ENCODE peak calls at places on chromosome 1, in ten cellular contexts. O, U, I, A, B, F, N, T, X and R are unnamed samples. For H3K4me1, the result is how much of the 10 kb centered on the place peaks cover.

GRCh38 chr1:172024516-172024915 is 183.2 kb downstream of the DNM3 start:
- DNase-seq in O (no peak), U (no peak), I (no peak), A (no peak), B (no peak), F (no peak), N (no peak), T (no peak), X (no peak), R (no peak)

GRCh38 chr1:119747451-119747850 is 21.3 kb downstream of the HMGCS2 start:
- DNase-seq in O (no peak), U (no peak), I (no peak), A (no peak), B (no peak), F (no peak), N (no peak), T (no peak), X (no peak), R (no peak)

GRCh38 chr1:33713058-33713877 is 150.6 kb upstream of the HMGB4 start:
- DNase-seq in O (no peak), U (peak), I (no peak), A (no peak), B (no peak), F (no peak), N (no peak), T (no peak), X (no peak), R (peak)

GRCh38 chr1:205961970-205962820 is 18.9 kb upstream of the SLC26A9 start:
- DNase-seq in O (no peak), U (no peak), I (no peak), A (no peak), B (no peak), F (no peak), N (no peak), T (no peak), X (no peak), R (no peak)

GRCh38 chr1:8211620-8212442 is 106.1 kb upstream of the SLC45A1 start:
- DNase-seq in O (peak), U (no peak), I (peak), A (peak), B (no peak), F (no peak), N (no peak), T (no peak), X (peak), R (no peak)

GRCh38 chr1:58573705-58574591 is 3.1 kb downstream of the TACSTD2 start:
- DNase-seq in O (no peak), U (no peak), I (no peak), A (no peak), B (no peak), F (peak), N (no peak), T (no peak), X (peak), R (no peak)

GRCh38 chr1:165893507-165893906 is 66.1 kb downstream of the UCK2 start:
- DNase-seq in O (no peak), U (no peak), I (no peak), A (no peak), B (no peak), F (no peak), N (no peak), T (no peak), X (no peak), R (no peak)

GRCh38 chr1:98104285-98104684 is 183.5 kb upstream of the DPYD start:
- DNase-seq in O (no peak), U (no peak), I (no peak), A (no peak), B (no peak), F (no peak), N (no peak), T (no peak), X (no peak), R (no peak)

GRCh38 chr1:89525169-89525855 is 683 bp downstream of the LRRC8B start:
- DNase-seq in O (peak), U (peak), I (no peak), A (no peak), B (no peak), F (peak), N (peak), T (peak), X (peak), R (no peak)

GRCh38 chr1:208929575-208929974 is 653.9 kb upstream of the CAMK1G start:
- DNase-seq in O (no peak), U (no peak), I (no peak), A (no peak), B (no peak), F (no peak), N (no peak), T (no peak), X (no peak), R (peak)

GRCh38 chr1:85933901-85934300 is 222.7 kb downstream of the COL24A1 start:
- DNase-seq in O (no peak), U (no peak), I (no peak), A (no peak), B (no peak), F (no peak), N (no peak), T (no peak), X (no peak), R (no peak)

GRCh38 chr1:164310166-164310565 is 248.8 kb upstream of the PBX1 start:
- DNase-seq in O (no peak), U (no peak), I (no peak), A (no peak), B (no peak), F (no peak), N (no peak), T (no peak), X (no peak), R (no peak)

GRCh38 chr1:203028784-203029553 is 2.7 kb downstream of the PPFIA4 start:
- DNase-seq in O (no peak), U (no peak), I (no peak), A (no peak), B (no peak), F (no peak), N (peak), T (peak), X (no peak), R (no peak)

DNA sequence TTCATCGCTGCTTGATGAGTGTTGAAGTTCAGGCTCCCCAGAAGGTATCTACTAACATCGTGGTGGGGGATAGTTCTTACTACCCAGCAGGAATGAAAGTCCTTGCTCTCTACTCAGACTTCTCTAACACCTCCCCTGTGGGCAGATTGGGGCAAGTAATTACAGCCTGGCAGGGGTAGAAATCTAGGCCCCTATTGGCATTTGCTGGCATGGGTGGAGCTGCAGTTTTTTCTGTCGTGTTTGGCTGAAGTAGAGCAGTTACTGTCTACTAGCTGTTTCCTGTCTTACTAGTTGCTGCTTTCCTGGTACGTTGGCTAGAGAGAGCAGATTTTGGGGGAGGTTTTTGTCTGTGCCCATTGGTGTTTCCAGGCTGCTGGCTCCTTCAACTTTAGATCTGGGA is 41.6 kb downstream of the ZYG11B start:
- DNase-seq in O (no peak), U (no peak), I (no peak), A (no peak), B (no peak), F (no peak), N (no peak), T (no peak), X (no peak), R (no peak)
- TF ChIP-seq EP300 in O (no peak), U (no peak), I (no peak), A (no peak), B (no peak), F (no peak), N (no peak), T (no peak), X (no peak), R (no peak)

DNA sequence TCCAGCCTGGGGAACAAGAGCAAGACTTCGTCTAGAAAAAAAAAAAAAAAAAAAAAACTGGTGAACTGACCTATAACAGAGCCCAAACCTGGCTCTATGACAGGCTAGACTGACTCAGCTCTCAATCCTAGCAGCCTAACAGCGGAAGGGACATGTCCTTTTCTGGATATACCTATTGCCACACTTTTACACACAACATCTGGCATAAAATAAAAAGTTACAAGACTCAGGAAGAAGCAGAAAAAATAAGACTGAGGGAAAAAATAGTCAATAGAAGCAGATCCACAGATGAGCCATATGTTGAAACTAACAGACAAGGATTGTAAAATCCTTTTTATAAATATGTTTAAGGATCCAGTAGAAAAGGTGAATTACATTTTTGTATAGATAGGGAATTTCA is 57.5 kb upstream of the IPO9 start:
- DNase-seq in O (no peak), U (no peak), I (no peak), A (no peak), B (no peak), F (no peak), N (no peak), T (no peak), X (no peak), R (no peak)
- H3K4me1 ChIP-seq in O (under half), U (under half), I (under half), A (under half), B (under half), F (under half), N (under half), T (under half), X (under half), R (under half)

DNA sequence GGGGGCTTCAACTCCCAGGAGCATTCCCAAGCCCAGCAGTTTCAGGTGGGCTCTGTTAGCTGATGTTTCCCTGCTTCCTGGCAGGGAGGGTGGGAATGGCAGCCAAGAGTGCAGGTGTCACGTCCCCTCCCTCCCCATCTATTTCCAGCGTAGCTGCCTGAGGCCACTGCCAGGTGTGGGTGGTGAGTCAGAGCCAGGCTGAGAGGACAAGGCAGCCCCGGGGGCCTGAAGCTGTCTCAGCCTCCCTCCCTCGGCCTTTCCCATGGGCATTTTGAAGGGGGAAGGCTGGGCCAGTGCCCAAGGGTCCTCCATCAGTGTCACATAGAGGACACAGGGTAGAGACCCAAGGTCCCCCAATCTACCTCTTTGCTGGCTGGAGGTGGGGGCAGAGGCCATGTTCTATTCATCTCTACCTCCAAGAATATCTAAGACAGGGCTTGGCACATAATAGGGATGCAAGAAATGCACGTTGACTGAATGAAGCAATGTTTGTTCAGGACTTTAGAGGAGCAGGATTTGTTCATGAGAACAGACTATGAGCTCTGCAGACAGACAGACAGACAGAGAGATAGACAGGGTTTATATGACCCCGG is 34.4 kb upstream of the ID3 start:
- DNase-seq in O (no peak), U (no peak), I (no peak), A (no peak), B (no peak), F (no peak), N (no peak), T (no peak), X (peak), R (no peak)
- TF ChIP-seq POLR2AphosphoS5 in O (no peak), U (no peak), I (no peak), A (no peak), B (no peak), F (no peak), N (no peak), T (no peak), X (no peak), R (no peak)

GRCh38 chr1:178273707-178274410 is 180.0 kb downstream of the RASAL2 start:
- DNase-seq in O (no peak), U (no peak), I (no peak), A (no peak), B (no peak), F (no peak), N (no peak), T (no peak), X (no peak), R (no peak)
- TF ChIP-seq EP300 in O (no peak), U (no peak), I (no peak), A (no peak), B (no peak), F (no peak), N (no peak), T (no peak), X (no peak), R (no peak)